ENCODE peak calls at places on chromosomes 11 and 22, in nine cellular contexts. Z is omental fat pad; F is right lobe of liver; V is A549; X is endothelial cell; D is kidney epithelial cell; U is body of pancreas; W is CD4-positive, alpha-beta T cell; K is lower leg skin. C is an unnamed sample.
A peak's percentile ranks its signal among the peaks of the same experiment; 100 is the strongest.

GRCh38 chr22:46598224-46598623 is 22.0 kb upstream of the GRAMD4 start:
- DNase-seq in W (no peak), V (no peak), K (no peak), Z (no peak), U (no peak), X (no peak), D (no peak), F (no peak), C (no peak)

GRCh38 chr11:111730031-111730430 is 36.2 kb downstream of the PPP2R1B start:
- DNase-seq in U (no peak), V (no peak), D (no peak), X (no peak), Z (no peak), F (no peak), W (no peak), K (no peak), C (no peak)

GRCh38 chr11:36405585-36406367 is 104.3 kb downstream of the TRAF6 start:
- DNase-seq in V (no peak), D (no peak), U (no peak), X (no peak), F (peak; percentile 7), Z (no peak), W (no peak), K (no peak), C (no peak)

GRCh38 chr22:29152381-29153138 is 53.1 kb upstream of the EMID1 start:
- DNase-seq in V (no peak), X (no peak), F (no peak), D (no peak), W (no peak), U (peak; percentile 31), Z (no peak), K (no peak), C (no peak)

GRCh38 chr22:25643232-25644000 is 78.9 kb downstream of the GRK3 start:
- DNase-seq in Z (no peak), D (no peak), K (no peak), V (no peak), X (no peak), W (no peak), U (no peak), F (no peak), C (no peak)

GRCh38 chr11:123472236-123472935 is 42.3 kb downstream of the GRAMD1B start:
- DNase-seq in X (no peak), U (no peak), V (no peak), K (peak; percentile 68), F (no peak), W (no peak), Z (no peak), D (no peak), C (no peak)

GRCh38 chr11:61866958-61867343 is 24.4 kb downstream of the FADS3 start:
- DNase-seq in K (no peak), W (no peak), D (no peak), X (no peak), V (no peak), F (no peak), U (no peak), Z (no peak), C (no peak)

GRCh38 chr11:119525180-119525854 is 102.3 kb upstream of the THY1 start:
- DNase-seq in F (no peak), V (no peak), Z (no peak), D (no peak), K (no peak), X (no peak), U (no peak), W (no peak), C (no peak)

GRCh38 chr11:47436726-47437125 is 10.5 kb upstream of the PSMC3 start:
- DNase-seq in V (no peak), D (no peak), K (no peak), F (no peak), X (no peak), Z (no peak), W (no peak), U (no peak), C (no peak)

GRCh38 chr11:78660451-78660850 is 85.8 kb upstream of the NARS2 start:
- DNase-seq in F (no peak), X (no peak), W (no peak), D (no peak), Z (no peak), U (no peak), K (peak; percentile 45), V (no peak), C (no peak)

GRCh38 chr11:130379276-130379675 is 49.1 kb downstream of the ADAMTS8 start:
- DNase-seq in Z (no peak), U (no peak), F (no peak), D (peak; percentile 56), V (no peak), X (no peak), K (peak; percentile 3), W (no peak), C (no peak)

GRCh38 chr11:2399488-2400068 is 972 bp upstream of the TSSC4 start:
- DNase-seq in V (peak; percentile 31), U (no peak), F (no peak), K (peak; percentile 94), Z (no peak), D (no peak), X (peak; percentile 45), W (peak; percentile 13), C (no peak)

GRCh38 chr11:131408011-131408640 is 37.7 kb downstream of the NTM start:
- DNase-seq in Z (no peak), W (no peak), U (peak; percentile 61), D (no peak), F (peak; percentile 54), K (no peak), X (peak; percentile 69), V (peak; percentile 7), C (no peak)

GRCh38 chr11:111229604-111230003 is 15.9 kb upstream of the POU2AF2 start:
- DNase-seq in F (no peak), X (no peak), W (no peak), Z (no peak), U (no peak), D (no peak), K (no peak), V (no peak), C (no peak)

DNA sequence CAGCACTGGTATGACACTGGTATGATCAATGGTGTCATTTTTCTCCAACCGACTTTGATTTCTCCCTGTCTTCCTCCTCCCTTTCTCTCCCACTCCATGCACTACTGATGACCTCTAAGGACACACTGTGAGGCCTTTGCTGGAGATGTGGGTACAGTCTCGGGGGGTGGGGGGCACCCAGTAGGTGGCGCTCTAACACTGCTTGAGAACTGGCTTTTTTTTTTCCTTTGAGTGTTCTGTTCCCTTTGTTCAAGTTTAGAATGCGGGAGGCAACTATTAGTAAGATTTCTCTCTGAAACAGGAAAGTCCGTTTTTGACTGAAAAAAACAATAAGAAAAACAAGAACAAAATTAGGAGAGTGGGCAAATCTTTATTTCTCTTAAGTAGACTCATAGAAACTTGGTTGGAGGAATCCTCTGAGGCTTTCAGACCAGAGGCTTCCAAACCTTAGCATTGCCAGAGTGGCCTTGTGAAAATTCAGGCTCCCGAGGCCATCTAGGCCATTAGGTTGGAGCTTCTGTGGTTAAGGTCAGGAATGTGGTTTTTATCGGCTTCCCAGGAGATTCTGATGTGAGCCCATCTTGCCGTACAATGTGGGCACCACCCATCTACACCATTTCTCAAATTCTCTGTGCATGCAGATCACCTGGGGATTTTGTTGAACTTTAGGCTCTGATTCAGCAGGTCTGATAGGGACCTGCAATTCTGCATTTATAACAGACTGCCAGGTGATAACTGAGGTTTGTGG is 43.2 kb downstream of the PANX1 start:
- DNase-seq in Z (peak; percentile 36), U (peak; percentile 42), F (no peak), D (no peak), X (peak; percentile 68), W (peak; percentile 6), K (no peak), V (peak; percentile 29), C (no peak)
- TF ChIP-seq CTCF in Z (no peak), U (peak; percentile 45), F (peak; percentile 50), D (peak; percentile 59), X (peak; percentile 82), W (peak; percentile 35), K (no peak), V (peak; percentile 64), C (peak; percentile 57)

GRCh38 chr11:65225284-65226102 is 36.3 kb upstream of the POLA2 start:
- DNase-seq in W (peak; percentile 55), X (peak; percentile 59), F (peak; percentile 76), Z (no peak), U (peak; percentile 70), V (no peak), K (peak; percentile 94), D (no peak), C (no peak)
- TF ChIP-seq CTCF in W (no peak), X (no peak), F (peak; percentile 50), Z (no peak), U (peak; percentile 68), V (peak; percentile 23), K (no peak), D (peak; percentile 68), C (peak; percentile 52)

GRCh38 chr11:120696597-120696996 is 185.0 kb downstream of the GRIK4 start:
- DNase-seq in W (no peak), X (no peak), Z (no peak), V (no peak), K (no peak), F (no peak), U (no peak), D (no peak), C (no peak)
- TF ChIP-seq CTCF in W (no peak), X (peak; percentile 33), Z (no peak), V (no peak), K (no peak), F (no peak), U (no peak), D (peak; percentile 7), C (no peak)

GRCh38 chr22:32202161-32202538 is 2.7 kb downstream of the RFPL2 start:
- DNase-seq in F (no peak), X (no peak), U (no peak), D (no peak), W (no peak), Z (no peak), K (no peak), V (no peak), C (no peak)

GRCh38 chr22:32204211-32204855 is 540 bp downstream of the RFPL2 start:
- DNase-seq in Z (no peak), W (no peak), V (peak; percentile 32), D (no peak), K (no peak), F (peak; percentile 52), U (peak; percentile 33), X (no peak), C (no peak)

GRCh38 chr22:32200752-32201151 is 4.1 kb downstream of the RFPL2 start:
- DNase-seq in K (no peak), Z (no peak), X (no peak), V (no peak), F (no peak), U (no peak), W (no peak), D (no peak), C (no peak)

GRCh38 chr22:32203181-32204105 is 1.4 kb downstream of the RFPL2 start:
- DNase-seq in Z (no peak), W (no peak), D (no peak), F (no peak), K (no peak), U (no peak), V (peak; percentile 5), X (no peak), C (no peak)

DNA sequence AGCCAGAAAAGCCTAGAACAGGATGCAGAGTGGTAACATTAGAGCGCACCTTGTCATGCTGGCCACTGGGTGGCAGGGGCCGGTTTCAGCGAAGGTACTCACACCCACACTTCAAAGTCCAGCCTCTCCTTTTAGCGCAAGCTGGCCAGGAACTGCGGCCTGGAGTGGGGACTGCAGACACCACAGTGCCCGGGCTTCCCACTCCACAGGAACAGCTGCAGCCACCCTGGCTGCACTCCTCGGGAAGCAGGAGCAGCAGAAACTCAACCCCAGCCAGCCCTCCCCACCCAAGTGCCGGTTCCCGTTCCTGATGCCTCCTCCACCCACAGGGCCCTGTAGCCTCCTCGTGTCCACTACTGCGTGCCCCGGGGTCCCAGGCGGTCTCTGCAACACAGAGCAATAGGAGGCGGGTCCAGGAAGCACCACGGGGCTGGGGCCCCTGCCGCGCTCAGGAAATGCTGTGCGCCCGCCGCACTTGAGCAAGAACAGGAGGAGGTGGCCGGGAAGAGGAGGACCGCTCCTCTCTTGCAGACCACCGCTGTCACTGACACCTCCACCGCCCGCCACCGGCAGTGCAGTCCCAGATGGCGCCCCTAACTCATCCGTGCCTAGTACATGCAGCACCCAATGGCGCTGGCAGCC is 2.2 kb downstream of the RFPL2 start:
- DNase-seq in U (peak; percentile 65), X (peak; percentile 65), V (peak; percentile 47), Z (no peak), D (peak; percentile 21), F (peak; percentile 85), K (peak; percentile 87), W (no peak), C (peak; percentile 45)
- TF ChIP-seq CTCF in U (peak; percentile 72), X (peak; percentile 63), V (peak; percentile 31), Z (no peak), D (peak; percentile 80), F (peak; percentile 71), K (no peak), W (peak; percentile 35), C (peak; percentile 70)

C was measured in progenitor cell of endocrine pancreas.